ENCODE peak calls at places on chromosome 3, in seven cellular contexts. D is astrocyte, R is uterus, H is PC-9, U is fibroblast of lung, Z is stomach, X is upper lobe of right lung. L is an unnamed sample. For H3K9me3, the result is how much of the 10 kb centered on the place peaks cover.

GRCh38 chr3:28207000-28207733 is 34.3 kb upstream of the CMC1 start:
- DNase-seq in U (no peak), R (no peak), X (no peak), H (no peak), Z (no peak), D (no peak), L (no peak)

GRCh38 chr3:188656196-188656982 is 502.4 kb downstream of the LPP start:
- DNase-seq in H (no peak), X (no peak), D (peak), U (peak), R (no peak), Z (no peak), L (no peak)

GRCh38 chr3:155984791-155985417 is 114.5 kb downstream of the GMPS start:
- DNase-seq in R (no peak), X (no peak), D (no peak), Z (no peak), U (no peak), H (no peak), L (no peak)

GRCh38 chr3:172516318-172517214 is 6.7 kb downstream of the TNFSF10 start:
- DNase-seq in D (peak), X (no peak), R (peak), H (no peak), U (peak), Z (peak), L (no peak)

GRCh38 chr3:107001635-107002034 is 375.6 kb upstream of the CCDC54 start:
- DNase-seq in H (no peak), R (no peak), D (no peak), X (no peak), U (peak), Z (no peak), L (no peak)

GRCh38 chr3:62954579-62954978 is 79.4 kb upstream of the CADPS start:
- DNase-seq in Z (no peak), X (no peak), H (no peak), R (no peak), U (peak), D (peak), L (no peak)

GRCh38 chr3:99658274-99658673 is 19.9 kb downstream of the COL8A1 start:
- DNase-seq in U (no peak), D (no peak), R (no peak), Z (no peak), H (no peak), X (no peak), L (no peak)

GRCh38 chr3:123448503-123449091 is at the start of gene ADCY5:
- DNase-seq in U (no peak), R (no peak), D (no peak), X (no peak), Z (no peak), H (no peak), L (no peak)

GRCh38 chr3:13537926-13538325 is 11.0 kb upstream of the FBLN2 start:
- DNase-seq in Z (no peak), X (no peak), U (peak), H (peak), R (no peak), D (peak), L (no peak)

GRCh38 chr3:36941162-36941561 is 3.7 kb downstream of the TRANK1 start:
- DNase-seq in R (no peak), Z (no peak), D (no peak), X (no peak), H (no peak), U (no peak), L (no peak)

GRCh38 chr3:36944012-36944640 is 728 bp downstream of the TRANK1 start:
- DNase-seq in R (peak), U (peak), D (peak), Z (peak), H (no peak), X (peak), L (peak)

GRCh38 chr3:36943601-36944000 is 1.3 kb downstream of the TRANK1 start:
- DNase-seq in U (no peak), R (no peak), H (no peak), X (no peak), D (no peak), Z (no peak), L (no peak)

GRCh38 chr3:36942632-36943248 is 2.1 kb downstream of the TRANK1 start:
- DNase-seq in Z (no peak), X (no peak), R (no peak), D (no peak), U (no peak), H (no peak), L (no peak)

DNA sequence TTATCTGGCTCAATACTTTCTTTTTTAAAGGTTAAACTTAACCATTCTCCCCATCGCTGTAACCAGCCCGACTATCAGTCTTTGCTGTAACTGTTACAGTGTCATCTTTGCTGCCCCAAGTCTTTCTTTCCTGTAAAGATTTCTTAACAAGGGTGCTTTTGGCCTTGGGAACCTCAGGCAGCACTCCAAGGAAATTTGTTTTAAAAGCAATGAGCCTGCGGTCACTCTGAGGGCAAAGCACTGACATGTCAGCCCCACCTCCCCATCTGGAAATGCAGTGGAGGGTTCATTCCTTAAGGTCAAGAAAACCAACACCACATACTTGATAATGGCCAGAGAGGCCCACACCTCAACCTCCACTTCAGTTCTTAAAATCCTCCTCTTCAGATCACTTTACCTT is 3.2 kb downstream of the TRANK1 start:
- DNase-seq in Z (no peak), D (no peak), X (no peak), R (no peak), U (peak), H (no peak), L (no peak)
- H3K27ac ChIP-seq in Z (no peak), D (no peak), X (no peak), R (no peak), U (no peak), H (no peak), L (no peak)

GRCh38 chr3:178381971-178382370 is 154.3 kb upstream of the KCNMB2 start:
- DNase-seq in H (no peak), Z (no peak), U (peak), X (no peak), D (peak), R (no peak), L (no peak)

GRCh38 chr3:178385280-178385952 is 150.8 kb upstream of the KCNMB2 start:
- DNase-seq in R (no peak), D (peak), H (no peak), X (no peak), Z (no peak), U (peak), L (no peak)

GRCh38 chr3:178386401-178386800 is 149.8 kb upstream of the KCNMB2 start:
- DNase-seq in U (no peak), R (no peak), Z (no peak), D (no peak), X (no peak), H (no peak), L (no peak)

GRCh38 chr3:178382388-178383061 is 153.7 kb upstream of the KCNMB2 start:
- DNase-seq in X (no peak), U (peak), H (peak), D (peak), Z (no peak), R (no peak), L (no peak)

GRCh38 chr3:178384302-178384939 is 151.8 kb upstream of the KCNMB2 start:
- DNase-seq in H (no peak), X (no peak), R (no peak), Z (no peak), U (peak), D (peak), L (no peak)
- TF ChIP-seq CTCF in H (no peak), X (no peak), R (no peak), Z (no peak), U (no peak), D (no peak), L (no peak)

DNA sequence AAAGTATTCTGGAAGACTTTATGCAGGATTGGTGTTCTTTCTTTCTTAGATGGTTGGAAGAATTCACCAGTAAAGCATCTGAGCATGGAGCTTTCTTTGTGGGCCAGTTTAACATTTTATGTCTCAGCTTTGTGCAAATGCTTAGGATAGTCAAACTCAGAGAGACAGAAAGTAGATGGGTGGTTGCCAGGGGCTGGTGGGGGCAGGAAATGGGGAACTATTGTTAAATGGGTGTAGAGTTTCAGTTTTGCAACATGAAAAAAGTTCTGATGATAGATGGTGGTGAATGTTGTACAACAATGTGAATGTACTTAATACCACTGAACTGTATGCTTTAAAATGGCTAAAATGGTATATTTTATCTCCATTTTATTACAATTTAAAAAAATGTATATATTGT is 24.8 kb downstream of the SPCS1 start:
- DNase-seq in D (no peak), U (no peak), X (no peak), R (no peak), Z (no peak), H (no peak), L (no peak)
- H3K9me3 ChIP-seq in D (under half), U (under half), X (under half), R (under half), Z (under half), H (under half), L (under half)

DNA sequence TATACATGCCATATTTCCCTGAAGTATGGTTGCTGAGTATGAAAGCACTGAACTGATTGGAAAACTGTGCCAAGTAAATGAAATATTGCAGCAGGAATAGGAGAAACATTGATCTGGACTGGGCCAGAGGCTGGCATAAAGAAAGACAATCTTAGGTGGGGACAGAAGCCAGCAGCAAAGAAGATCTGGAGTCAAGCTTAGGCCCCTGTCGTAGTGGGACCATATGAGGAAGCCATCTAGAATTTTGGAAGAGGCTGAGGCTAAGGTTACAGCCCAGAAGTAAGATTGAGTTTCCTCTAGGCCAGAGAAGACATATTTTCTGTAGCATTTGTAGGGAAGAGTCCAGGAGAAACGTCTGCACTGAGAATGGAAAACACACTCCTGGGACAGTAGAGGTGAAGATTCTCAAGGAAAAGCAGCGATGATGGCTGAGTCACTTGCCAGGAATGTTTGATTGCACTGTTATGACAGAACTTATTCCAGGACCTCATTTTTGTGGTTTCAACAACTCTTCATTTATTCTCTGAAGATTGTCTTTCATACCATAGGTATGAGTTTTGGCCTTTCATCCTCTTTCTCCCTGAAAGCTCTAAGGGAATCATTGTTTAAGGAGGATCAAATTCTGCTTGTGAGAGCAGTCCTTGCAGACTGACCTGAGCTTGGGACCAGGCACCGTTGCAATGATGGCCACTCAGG is 107.2 kb downstream of the GTPBP8 start:
- DNase-seq in U (peak), X (no peak), Z (no peak), H (peak), D (peak), R (no peak), L (no peak)
- H3K27ac ChIP-seq in U (no peak), X (no peak), Z (no peak), H (peak), D (peak), R (no peak), L (no peak)

GRCh38 chr3:174620855-174621457 is 238.2 kb upstream of the NAALADL2 start:
- DNase-seq in Z (no peak), D (no peak), X (no peak), R (no peak), U (no peak), H (no peak), L (no peak)

GRCh38 chr3:174618368-174618767 is 240.8 kb upstream of the NAALADL2 start:
- DNase-seq in D (no peak), R (no peak), U (no peak), H (no peak), X (no peak), Z (no peak), L (no peak)

GRCh38 chr3:174619244-174619643 is 239.9 kb upstream of the NAALADL2 start:
- DNase-seq in R (no peak), U (no peak), X (no peak), H (no peak), D (no peak), Z (no peak), L (no peak)

DNA sequence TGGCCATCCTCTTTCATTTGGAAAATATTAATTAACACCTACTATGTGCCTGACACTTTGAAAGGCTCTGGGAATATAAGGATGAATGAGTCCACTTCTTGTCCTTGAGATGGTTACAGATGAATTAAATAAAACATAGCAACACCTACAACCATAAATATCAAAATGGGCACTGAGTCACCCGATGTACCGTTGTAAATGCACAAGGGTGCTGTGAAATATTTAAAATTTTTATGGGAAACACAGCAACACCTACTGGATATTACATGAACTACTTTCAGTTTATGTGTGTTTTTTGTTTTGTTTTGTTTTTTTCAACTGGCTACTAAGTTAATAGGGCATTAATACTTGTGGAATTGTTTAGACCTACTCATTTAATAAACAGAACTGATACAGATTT is 239.0 kb upstream of the NAALADL2 start:
- DNase-seq in R (no peak), D (no peak), Z (no peak), H (no peak), X (no peak), U (peak), L (no peak)
- TF ChIP-seq CTCF in R (no peak), D (peak), Z (no peak), H (peak), X (no peak), U (peak), L (no peak)

GRCh38 chr3:87468938-87469337 is 192.6 kb upstream of the POU1F1 start:
- DNase-seq in Z (no peak), H (no peak), X (no peak), R (no peak), U (peak), D (peak), L (no peak)

GRCh38 chr3:87473944-87474343 is 197.6 kb upstream of the POU1F1 start:
- DNase-seq in X (no peak), H (no peak), Z (no peak), R (no peak), U (no peak), D (no peak), L (no peak)

DNA sequence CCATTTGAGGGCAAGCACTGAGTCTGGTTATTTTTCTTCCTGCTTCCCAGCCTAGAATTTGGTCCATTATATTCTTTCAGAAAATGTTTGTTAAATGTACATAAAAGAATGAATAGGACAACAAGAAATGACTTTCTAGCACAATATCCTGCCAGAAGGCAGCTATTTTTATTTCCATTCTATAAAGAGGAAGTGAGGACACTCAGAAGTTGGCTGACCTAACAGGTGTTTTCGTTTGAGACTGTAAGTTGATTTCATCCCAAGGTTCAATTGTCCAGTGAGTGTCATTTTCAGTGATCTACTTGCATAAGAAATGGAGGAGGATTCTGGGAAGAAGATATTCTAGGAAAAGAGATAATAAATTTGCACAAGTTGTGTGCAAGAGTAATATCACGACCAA is 191.9 kb upstream of the POU1F1 start:
- DNase-seq in H (no peak), Z (no peak), R (no peak), D (no peak), U (no peak), X (no peak), L (no peak)
- H3K9me3 ChIP-seq in H (under half), Z (under half), R (under half), D (under half), U (under half), X (under half), L (under half)

L was measured in CD4-positive, alpha-beta T cell.